ENCODE peak calls at places on chromosome 12, in eight cellular contexts. One of them, this sample, is unnamed.

GRCh38 chr12:32151552-32151951 is 44.9 kb downstream of the BICD1 start:
- DNase-seq in astrocyte: no peak
- DNase-seq in SK-N-SH: no peak
- DNase-seq in WERI-Rb-1: no peak
- DNase-seq in IMR-90: no peak
- DNase-seq in GM12865: no peak
- DNase-seq in AG09309: no peak
- DNase-seq in neural crest cell: no peak
- DNase-seq in this sample: no peak

GRCh38 chr12:6553051-6553868 is 2.6 kb downstream of the IFFO1 start:
- DNase-seq in astrocyte: peak
- DNase-seq in SK-N-SH: no peak
- DNase-seq in WERI-Rb-1: no peak
- DNase-seq in IMR-90: peak
- DNase-seq in GM12865: no peak
- DNase-seq in AG09309: peak
- DNase-seq in neural crest cell: no peak
- DNase-seq in this sample: no peak

GRCh38 chr12:49703647-49704137 is 3.5 kb downstream of the FMNL3 start:
- DNase-seq in astrocyte: peak
- DNase-seq in SK-N-SH: no peak
- DNase-seq in WERI-Rb-1: no peak
- DNase-seq in IMR-90: peak
- DNase-seq in GM12865: peak
- DNase-seq in AG09309: no peak
- DNase-seq in neural crest cell: no peak
- DNase-seq in this sample: peak

GRCh38 chr12:62481843-62482540 is 15.4 kb downstream of the MON2 start:
- DNase-seq in astrocyte: no peak
- DNase-seq in SK-N-SH: no peak
- DNase-seq in WERI-Rb-1: no peak
- DNase-seq in IMR-90: no peak
- DNase-seq in GM12865: peak
- DNase-seq in AG09309: no peak
- DNase-seq in neural crest cell: no peak
- DNase-seq in this sample: no peak

GRCh38 chr12:7142057-7142644 is 12.0 kb downstream of the CLSTN3 start:
- DNase-seq in astrocyte: no peak
- DNase-seq in SK-N-SH: peak
- DNase-seq in WERI-Rb-1: peak
- DNase-seq in IMR-90: peak
- DNase-seq in GM12865: peak
- DNase-seq in AG09309: no peak
- DNase-seq in neural crest cell: peak
- DNase-seq in this sample: peak

GRCh38 chr12:57611116-57611809 is at the start of gene ARHGEF25:
- DNase-seq in astrocyte: no peak
- DNase-seq in SK-N-SH: peak
- DNase-seq in WERI-Rb-1: peak
- DNase-seq in IMR-90: peak
- DNase-seq in GM12865: no peak
- DNase-seq in AG09309: no peak
- DNase-seq in neural crest cell: peak
- DNase-seq in this sample: peak

GRCh38 chr12:32609966-32610365 is 69.1 kb upstream of the DNM1L start:
- DNase-seq in astrocyte: no peak
- DNase-seq in SK-N-SH: no peak
- DNase-seq in WERI-Rb-1: no peak
- DNase-seq in IMR-90: no peak
- DNase-seq in GM12865: peak
- DNase-seq in AG09309: no peak
- DNase-seq in neural crest cell: no peak
- DNase-seq in this sample: no peak

GRCh38 chr12:117030187-117030896 is 68.9 kb downstream of the TESC start:
- DNase-seq in astrocyte: no peak
- DNase-seq in SK-N-SH: no peak
- DNase-seq in WERI-Rb-1: no peak
- DNase-seq in IMR-90: no peak
- DNase-seq in GM12865: no peak
- DNase-seq in AG09309: no peak
- DNase-seq in neural crest cell: no peak
- DNase-seq in this sample: no peak

GRCh38 chr12:42103155-42103554 is 41.5 kb downstream of the GXYLT1 start:
- DNase-seq in astrocyte: no peak
- DNase-seq in SK-N-SH: no peak
- DNase-seq in WERI-Rb-1: no peak
- DNase-seq in IMR-90: no peak
- DNase-seq in GM12865: no peak
- DNase-seq in AG09309: no peak
- DNase-seq in neural crest cell: no peak
- DNase-seq in this sample: no peak

GRCh38 chr12:130418261-130418660 is 80.6 kb downstream of the PIWIL1 start:
- DNase-seq in astrocyte: no peak
- DNase-seq in SK-N-SH: no peak
- DNase-seq in WERI-Rb-1: no peak
- DNase-seq in IMR-90: no peak
- DNase-seq in GM12865: no peak
- DNase-seq in AG09309: no peak
- DNase-seq in neural crest cell: no peak
- DNase-seq in this sample: no peak

GRCh38 chr12:124747426-124748161 is 116.1 kb downstream of the SCARB1 start:
- DNase-seq in astrocyte: peak
- DNase-seq in SK-N-SH: no peak
- DNase-seq in WERI-Rb-1: peak
- DNase-seq in IMR-90: peak
- DNase-seq in GM12865: no peak
- DNase-seq in AG09309: peak
- DNase-seq in neural crest cell: no peak
- DNase-seq in this sample: no peak

GRCh38 chr12:54215990-54216579 is 27.3 kb upstream of the SMUG1 start:
- DNase-seq in astrocyte: no peak
- DNase-seq in SK-N-SH: no peak
- DNase-seq in WERI-Rb-1: no peak
- DNase-seq in IMR-90: no peak
- DNase-seq in GM12865: peak
- DNase-seq in AG09309: no peak
- DNase-seq in neural crest cell: no peak
- DNase-seq in this sample: peak

GRCh38 chr12:54211920-54212319 is 23.1 kb upstream of the SMUG1 start:
- DNase-seq in astrocyte: no peak
- DNase-seq in SK-N-SH: no peak
- DNase-seq in WERI-Rb-1: no peak
- DNase-seq in IMR-90: no peak
- DNase-seq in GM12865: no peak
- DNase-seq in AG09309: no peak
- DNase-seq in neural crest cell: no peak
- DNase-seq in this sample: no peak

GRCh38 chr12:54214553-54215374 is 26.0 kb upstream of the SMUG1 start:
- DNase-seq in astrocyte: peak
- DNase-seq in SK-N-SH: peak
- DNase-seq in WERI-Rb-1: peak
- DNase-seq in IMR-90: peak
- DNase-seq in GM12865: peak
- DNase-seq in AG09309: peak
- DNase-seq in neural crest cell: peak
- DNase-seq in this sample: peak

GRCh38 chr12:54210400-54210790 is 21.6 kb upstream of the SMUG1 start:
- DNase-seq in astrocyte: no peak
- DNase-seq in SK-N-SH: no peak
- DNase-seq in WERI-Rb-1: no peak
- DNase-seq in IMR-90: no peak
- DNase-seq in GM12865: no peak
- DNase-seq in AG09309: no peak
- DNase-seq in neural crest cell: no peak
- DNase-seq in this sample: no peak

DNA sequence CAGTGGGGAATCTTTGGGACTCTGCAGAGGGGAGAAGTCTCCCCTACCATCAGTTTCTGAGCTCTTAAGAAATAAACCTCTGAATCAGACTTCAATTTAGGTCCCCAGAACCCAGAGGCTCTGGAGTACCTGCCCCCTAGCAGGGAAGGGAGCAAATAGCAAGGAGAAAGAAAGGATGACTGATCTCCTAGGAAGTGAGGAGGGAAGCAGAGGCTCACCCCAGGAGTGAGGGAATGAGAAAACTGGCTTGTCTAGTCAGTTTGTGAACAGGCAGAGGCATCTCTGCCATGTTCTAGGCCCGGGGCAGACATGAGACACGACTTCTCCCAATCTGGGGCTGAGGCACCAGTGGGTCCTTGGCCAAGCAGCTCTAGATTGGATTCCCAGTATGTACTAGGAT is 24.3 kb upstream of the SMUG1 start:
- DNase-seq in astrocyte: no peak
- DNase-seq in SK-N-SH: no peak
- DNase-seq in WERI-Rb-1: no peak
- DNase-seq in IMR-90: no peak
- DNase-seq in GM12865: no peak
- DNase-seq in AG09309: no peak
- DNase-seq in neural crest cell: no peak
- DNase-seq in this sample: no peak
- TF ChIP-seq CTCF in astrocyte: peak
- TF ChIP-seq CTCF in SK-N-SH: no peak
- TF ChIP-seq CTCF in WERI-Rb-1: no peak
- TF ChIP-seq CTCF in IMR-90: no peak
- TF ChIP-seq CTCF in GM12865: no peak
- TF ChIP-seq CTCF in AG09309: peak
- TF ChIP-seq CTCF in neural crest cell: no peak
- TF ChIP-seq CTCF in this sample: no peak

GRCh38 chr12:74537707-74538385 is at the start of gene ATXN7L3B:
- DNase-seq in astrocyte: peak
- DNase-seq in SK-N-SH: peak
- DNase-seq in WERI-Rb-1: peak
- DNase-seq in IMR-90: peak
- DNase-seq in GM12865: peak
- DNase-seq in AG09309: peak
- DNase-seq in neural crest cell: peak
- DNase-seq in this sample: peak
- TF ChIP-seq CTCF in astrocyte: no peak
- TF ChIP-seq CTCF in SK-N-SH: no peak
- TF ChIP-seq CTCF in WERI-Rb-1: no peak
- TF ChIP-seq CTCF in IMR-90: no peak
- TF ChIP-seq CTCF in GM12865: no peak
- TF ChIP-seq CTCF in AG09309: no peak
- TF ChIP-seq CTCF in neural crest cell: no peak
- TF ChIP-seq CTCF in this sample: no peak

GRCh38 chr12:109386079-109386473 is 38.4 kb downstream of the MYO1H start:
- DNase-seq in astrocyte: no peak
- DNase-seq in SK-N-SH: no peak
- DNase-seq in WERI-Rb-1: no peak
- DNase-seq in IMR-90: no peak
- DNase-seq in GM12865: no peak
- DNase-seq in AG09309: no peak
- DNase-seq in neural crest cell: no peak
- DNase-seq in this sample: no peak

GRCh38 chr12:109385339-109386078 is 37.8 kb downstream of the MYO1H start:
- DNase-seq in astrocyte: peak
- DNase-seq in SK-N-SH: peak
- DNase-seq in WERI-Rb-1: no peak
- DNase-seq in IMR-90: peak
- DNase-seq in GM12865: peak
- DNase-seq in AG09309: peak
- DNase-seq in neural crest cell: no peak
- DNase-seq in this sample: no peak

GRCh38 chr12:109389146-109389545 is 41.4 kb downstream of the MYO1H start:
- DNase-seq in astrocyte: no peak
- DNase-seq in SK-N-SH: peak
- DNase-seq in WERI-Rb-1: no peak
- DNase-seq in IMR-90: no peak
- DNase-seq in GM12865: peak
- DNase-seq in AG09309: no peak
- DNase-seq in neural crest cell: no peak
- DNase-seq in this sample: peak

GRCh38 chr12:109388167-109388563 is 40.5 kb downstream of the MYO1H start:
- DNase-seq in astrocyte: no peak
- DNase-seq in SK-N-SH: no peak
- DNase-seq in WERI-Rb-1: no peak
- DNase-seq in IMR-90: no peak
- DNase-seq in GM12865: no peak
- DNase-seq in AG09309: no peak
- DNase-seq in neural crest cell: no peak
- DNase-seq in this sample: no peak

DNA sequence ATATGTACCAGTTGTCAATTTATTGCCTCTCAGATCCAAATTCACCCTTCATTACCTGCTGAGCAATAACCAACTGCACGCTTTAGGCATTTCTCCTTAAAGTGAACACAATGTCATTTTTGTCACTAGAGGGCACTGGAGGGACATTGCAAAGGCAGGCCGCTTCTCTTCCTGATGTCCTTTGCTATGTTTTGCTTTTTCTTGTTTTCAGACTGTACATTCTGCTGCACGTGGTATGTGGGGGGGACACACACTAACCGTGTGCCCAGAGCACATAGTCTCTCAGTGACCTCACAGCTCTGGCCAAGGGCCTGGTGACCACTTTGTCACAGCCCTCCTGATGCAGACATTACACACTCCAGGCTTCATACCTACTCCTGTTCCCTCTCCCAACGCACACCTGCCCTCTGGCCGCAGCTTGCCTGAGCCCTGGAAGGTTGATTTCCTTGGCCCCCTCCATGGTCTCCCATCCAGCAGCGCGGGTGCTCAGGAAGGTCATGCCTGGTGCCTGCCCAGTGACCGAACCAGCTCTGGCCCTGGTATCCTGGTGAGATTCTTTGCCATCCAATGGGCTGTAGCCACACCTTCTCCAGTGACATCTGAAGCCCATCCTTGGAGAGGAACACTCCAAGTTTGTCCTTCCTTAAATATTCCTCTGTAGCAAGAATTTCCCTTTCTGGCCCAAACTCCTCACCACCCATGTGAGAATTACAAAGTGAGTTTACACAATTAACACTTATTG is 39.9 kb downstream of the MYO1H start:
- DNase-seq in astrocyte: no peak
- DNase-seq in SK-N-SH: peak
- DNase-seq in WERI-Rb-1: peak
- DNase-seq in IMR-90: peak
- DNase-seq in GM12865: peak
- DNase-seq in AG09309: no peak
- DNase-seq in neural crest cell: no peak
- DNase-seq in this sample: no peak
- TF ChIP-seq CTCF in astrocyte: peak
- TF ChIP-seq CTCF in SK-N-SH: peak
- TF ChIP-seq CTCF in WERI-Rb-1: peak
- TF ChIP-seq CTCF in IMR-90: peak
- TF ChIP-seq CTCF in GM12865: peak
- TF ChIP-seq CTCF in AG09309: peak
- TF ChIP-seq CTCF in neural crest cell: peak
- TF ChIP-seq CTCF in this sample: peak

DNA sequence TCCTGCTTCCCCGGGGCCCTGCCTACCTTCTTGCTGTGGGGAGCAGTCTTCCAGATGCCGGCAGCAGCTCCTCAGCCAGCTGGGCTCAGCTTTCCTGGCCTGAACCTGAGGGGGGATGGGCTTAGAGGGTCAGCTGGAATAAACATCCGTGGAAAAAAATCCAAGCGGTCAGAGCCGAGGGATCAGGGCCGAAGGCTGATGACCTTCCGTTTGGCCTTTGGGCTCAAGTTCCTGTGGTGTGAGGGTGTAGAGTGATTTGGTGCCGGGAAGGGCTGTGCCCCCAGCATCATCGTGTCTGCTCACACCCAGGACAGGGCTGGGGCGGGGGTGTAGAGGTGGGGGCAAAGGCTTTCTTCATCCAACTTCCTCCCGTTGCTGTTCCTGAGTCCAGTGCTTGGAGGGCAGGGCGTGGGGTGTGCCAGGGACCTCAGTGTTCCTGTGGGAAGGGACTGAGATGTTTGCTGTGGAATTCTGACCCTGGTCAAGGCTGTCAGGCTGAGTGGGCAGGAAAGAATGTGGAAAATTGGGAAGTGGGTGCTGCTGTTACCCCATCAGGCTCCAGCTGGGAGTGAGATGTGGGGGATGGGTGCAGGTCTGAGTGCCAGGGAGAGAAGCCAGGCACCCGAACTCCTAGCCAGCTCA is 2.6 kb downstream of the SMIM41 start:
- DNase-seq in astrocyte: peak
- DNase-seq in SK-N-SH: no peak
- DNase-seq in WERI-Rb-1: no peak
- DNase-seq in IMR-90: peak
- DNase-seq in GM12865: no peak
- DNase-seq in AG09309: no peak
- DNase-seq in neural crest cell: no peak
- DNase-seq in this sample: no peak
- TF ChIP-seq CTCF in astrocyte: no peak
- TF ChIP-seq CTCF in SK-N-SH: no peak
- TF ChIP-seq CTCF in WERI-Rb-1: no peak
- TF ChIP-seq CTCF in IMR-90: no peak
- TF ChIP-seq CTCF in GM12865: no peak
- TF ChIP-seq CTCF in AG09309: no peak
- TF ChIP-seq CTCF in neural crest cell: no peak
- TF ChIP-seq CTCF in this sample: no peak